ENCODE peak calls at places on chromosome 17, in six cellular contexts. V is body of pancreas, K is T-helper 1 cell, X is NCI-H1417, R is GM13976, C is NCI-H187 treated with DMSO at 0.1 percent for 48 hours. D is an unnamed sample.
A peak's percentile ranks its signal among the peaks of the same experiment; 100 is the strongest.

GRCh38 chr17:40180694-40181093 is 3.4 kb downstream of the RAPGEFL1 start:
- DNase-seq in X (no peak), R (no peak), K (no peak), V (peak; percentile 79), C (no peak), D (no peak)

GRCh38 chr17:49969134-49969759 is at the start of gene DLX4:
- DNase-seq in C (no peak), R (peak; percentile 68), K (no peak), V (no peak), X (peak; percentile 81), D (peak; percentile 52)

GRCh38 chr17:4233668-4234258 is 30.0 kb downstream of the ANKFY1 start:
- DNase-seq in K (no peak), R (no peak), V (no peak), X (no peak), C (no peak), D (no peak)

GRCh38 chr17:78677303-78678219 is 100.4 kb upstream of the DNAH17 start:
- DNase-seq in C (no peak), V (no peak), R (no peak), X (peak; percentile 35), K (no peak), D (no peak)

GRCh38 chr17:57034807-57035754 is 50.0 kb upstream of the AKAP1 start:
- DNase-seq in R (no peak), K (no peak), V (no peak), C (no peak), X (peak; percentile 58), D (no peak)

GRCh38 chr17:28470266-28471126 is 2.9 kb upstream of the SLC13A2 start:
- DNase-seq in X (no peak), R (no peak), C (no peak), V (peak; percentile 51), K (no peak), D (no peak)

GRCh38 chr17:71830916-71831315 is 289.9 kb upstream of the SOX9 start:
- DNase-seq in V (no peak), R (no peak), X (no peak), K (no peak), C (no peak), D (peak; percentile 50)

GRCh38 chr17:58666858-58667267 is 25.0 kb downstream of the TEX14 start:
- DNase-seq in V (peak; percentile 62), X (no peak), R (no peak), C (no peak), K (peak; percentile 27), D (no peak)

GRCh38 chr17:80327518-80327917 is 66.9 kb downstream of the RNF213 start:
- DNase-seq in V (no peak), K (no peak), C (no peak), X (no peak), R (no peak), D (no peak)

GRCh38 chr17:46827274-46827673 is 8.8 kb upstream of the WNT3 start:
- DNase-seq in X (no peak), V (no peak), C (no peak), R (no peak), K (no peak), D (no peak)

GRCh38 chr17:81429353-81429774 is 34.1 kb downstream of the BAHCC1 start:
- DNase-seq in R (no peak), X (no peak), C (no peak), V (peak; percentile 94), K (no peak), D (peak; percentile 66)

GRCh38 chr17:41655611-41656111 is 31.3 kb upstream of the KRT17 start:
- DNase-seq in R (no peak), K (no peak), C (no peak), V (peak; percentile 65), X (no peak), D (peak; percentile 55)

GRCh38 chr17:49509588-49509917 is 14.5 kb downstream of the NGFR start:
- DNase-seq in K (no peak), V (no peak), R (no peak), C (no peak), X (no peak), D (no peak)

GRCh38 chr17:32928527-32929287 is 754 bp downstream of the TMEM98 start:
- DNase-seq in K (no peak), R (no peak), V (no peak), X (no peak), C (no peak), D (no peak)

GRCh38 chr17:2400474-2400866 is 390 bp downstream of the MNT start:
- DNase-seq in X (no peak), R (peak; percentile 59), V (peak; percentile 63), K (peak; percentile 47), C (no peak), D (peak; percentile 34)

GRCh38 chr17:27651411-27652345 is 20.7 kb downstream of the LGALS9 start:
- DNase-seq in X (peak; percentile 7), C (no peak), K (peak; percentile 40), R (no peak), V (peak; percentile 78), D (no peak)

GRCh38 chr17:77475012-77475976 is 334.5 kb downstream of the SEC14L1 start:
- DNase-seq in K (peak; percentile 59), R (peak; percentile 64), X (no peak), C (no peak), V (no peak), D (no peak)

GRCh38 chr17:61159415-61159814 is 240.2 kb upstream of the TBX2 start:
- DNase-seq in V (no peak), R (no peak), K (no peak), X (no peak), C (no peak), D (no peak)

GRCh38 chr17:44083250-44083849 is 12.8 kb downstream of the G6PC3 start:
- DNase-seq in X (no peak), C (no peak), K (no peak), R (no peak), V (no peak), D (peak; percentile 47)

GRCh38 chr17:67628580-67629013 is 89.1 kb upstream of the NOL11 start:
- DNase-seq in C (no peak), R (peak; percentile 80), X (no peak), V (peak; percentile 69), K (no peak), D (peak; percentile 67)

D was measured in iPS-NIHi11.